ENCODE peak calls at places on chromosome 12, in four cellular contexts. W is activated T-cell treated with anti-CD3 and anti-CD28 coated beads for 24 hours, G is EL, I is IMR-90. L is an unnamed sample.
A peak's percentile ranks its signal among the peaks of the same experiment; 100 is the strongest.

GRCh38 chr12:86134571-86134970 is 121.6 kb downstream of the MGAT4C start:
- DNase-seq in I (peak; percentile 35), G (peak; percentile 8), W (no peak), L (no peak)

GRCh38 chr12:93911436-93911835 is 234.3 kb downstream of the CRADD start:
- DNase-seq in W (no peak), G (no peak), I (peak; percentile 47), L (no peak)

GRCh38 chr12:130965214-130965613 is 11.5 kb downstream of the ADGRD1 start:
- DNase-seq in W (no peak), G (peak; percentile 4), I (no peak), L (no peak)

GRCh38 chr12:31118831-31119530 is 45.3 kb downstream of the DDX11 start:
- DNase-seq in W (no peak), G (peak; percentile 25), I (no peak), L (peak; percentile 18)

GRCh38 chr12:49930515-49931288 is 19.8 kb upstream of the AQP2 start:
- DNase-seq in G (peak; percentile 68), I (peak; percentile 83), W (no peak), L (no peak)

GRCh38 chr12:3043406-3043805 is 33.8 kb upstream of the TSPAN9 start:
- DNase-seq in I (no peak), W (no peak), G (no peak), L (no peak)

GRCh38 chr12:78966062-78966461 is 101.5 kb downstream of the SYT1 start:
- DNase-seq in I (no peak), G (no peak), W (no peak), L (no peak)

GRCh38 chr12:105921872-105922669 is 216.7 kb downstream of the NUAK1 start:
- DNase-seq in W (no peak), I (no peak), G (no peak), L (no peak)

GRCh38 chr12:123431951-123432886 is 4.3 kb downstream of the RILPL2 start:
- DNase-seq in G (no peak), W (no peak), I (no peak), L (peak; percentile 22)

GRCh38 chr12:96395236-96395635 is 5.0 kb downstream of the CDK17 start:
- DNase-seq in I (no peak), W (no peak), G (peak; percentile 22), L (no peak)

GRCh38 chr12:122318607-122319311 is 52.5 kb upstream of the VPS33A start:
- DNase-seq in G (peak; percentile 84), I (peak; percentile 91), W (no peak), L (no peak)

GRCh38 chr12:8658361-8658760 is 4.3 kb downstream of the MFAP5 start:
- DNase-seq in W (no peak), I (peak; percentile 50), G (peak; percentile 58), L (no peak)

GRCh38 chr12:87827638-87828264 is 201.4 kb downstream of the C12orf50 start:
- DNase-seq in G (peak; percentile 68), W (no peak), I (peak; percentile 86), L (no peak)

GRCh38 chr12:59651230-59651920 is 55.5 kb downstream of the SLC16A7 start:
- DNase-seq in G (peak; percentile 42), I (peak; percentile 25), W (no peak), L (no peak)

L was measured in CD4-positive, CD25-positive, alpha-beta regulatory T cell.